ENCODE peak calls at places on chromosomes 1 and 21, in eight cellular contexts. R is NCI-H1694 treated with DMSO at 0.1 percent for 48 hours; H is fibroblast of villous mesenchyme; Q is CD4-positive, CD25-positive, alpha-beta regulatory T cell; S is H4; N is T-helper 2 cell; B is stimulated activated CD8-positive, alpha-beta memory T cell treated with anti-CD3 and anti-CD28 coated beads, Interleukin-12 subunit alpha, Interleukin-12 subunit beta, amount 100 ng/mL, for 4 hours; I is T-helper 22 cell. T is an unnamed sample.

GRCh38 chr21:42781150-42781980 is 98.0 kb downstream of the WDR4 start:
- DNase-seq in B (no peak), S (no peak), R (no peak), N (no peak), I (no peak), H (peak; percentile 21), Q (no peak), T (no peak)

GRCh38 chr1:217747156-217747769 is 116.1 kb downstream of the SPATA17 start:
- DNase-seq in Q (no peak), I (no peak), N (no peak), S (peak; percentile 29), R (peak; percentile 67), H (peak; percentile 37), B (no peak), T (no peak)

GRCh38 chr1:213759359-213760181 is 228.2 kb upstream of the PROX1 start:
- DNase-seq in H (no peak), Q (no peak), N (no peak), R (peak; percentile 47), S (no peak), I (no peak), B (no peak), T (no peak)

GRCh38 chr1:159992161-159992560 is 38.1 kb upstream of the SLAMF9 start:
- DNase-seq in S (no peak), R (no peak), Q (no peak), H (no peak), I (no peak), B (no peak), N (no peak), T (no peak)

GRCh38 chr1:202056644-202057334 is 46.4 kb downstream of the ELF3 start:
- DNase-seq in R (no peak), B (no peak), Q (no peak), N (no peak), I (no peak), S (peak; percentile 91), H (no peak), T (no peak)

GRCh38 chr1:23478896-23479790 is 4.8 kb downstream of the ASAP3 start:
- DNase-seq in R (no peak), N (no peak), B (no peak), I (no peak), H (peak; percentile 87), Q (no peak), S (peak; percentile 77), T (no peak)

GRCh38 chr1:53560572-53561487 is 101.6 kb downstream of the DMRTB1 start:
- DNase-seq in R (no peak), I (no peak), B (no peak), N (no peak), Q (no peak), S (peak; percentile 61), H (peak; percentile 79), T (peak; percentile 36)

GRCh38 chr21:37565530-37566223 is 199.1 kb downstream of the DYRK1A start:
- DNase-seq in Q (no peak), R (no peak), B (no peak), S (peak; percentile 80), I (no peak), H (peak; percentile 80), N (no peak), T (peak; percentile 56)

GRCh38 chr1:76289692-76290091 is 215.1 kb downstream of the ST6GALNAC3 start:
- DNase-seq in H (no peak), B (no peak), Q (no peak), I (no peak), R (no peak), S (no peak), N (no peak), T (no peak)

GRCh38 chr1:20290624-20291597 is at the start of gene VWA5B1:
- DNase-seq in N (no peak), I (no peak), H (peak; percentile 6), Q (no peak), R (no peak), B (no peak), S (no peak), T (no peak)

GRCh38 chr1:177334276-177334675 is 163.5 kb downstream of the BRINP2 start:
- DNase-seq in I (no peak), B (no peak), R (no peak), N (no peak), S (no peak), Q (no peak), H (no peak), T (no peak)

GRCh38 chr1:239456788-239457187 is 70.4 kb downstream of the CHRM3 start:
- DNase-seq in Q (no peak), S (no peak), R (no peak), H (no peak), B (no peak), N (no peak), I (no peak), T (no peak)

GRCh38 chr1:149844096-149844495 is 55.3 kb upstream of the BOLA1 start:
- DNase-seq in R (no peak), B (no peak), I (no peak), S (peak; percentile 41), N (no peak), H (peak; percentile 54), Q (peak; percentile 10), T (no peak)

GRCh38 chr1:60273185-60273584 is 199.6 kb upstream of the C1orf87 start:
- DNase-seq in S (no peak), B (no peak), Q (no peak), H (peak; percentile 24), I (no peak), N (no peak), R (no peak), T (no peak)

GRCh38 chr1:244050835-244051444 is at the start of gene ZBTB18:
- DNase-seq in Q (no peak), R (peak; percentile 99), H (peak; percentile 42), B (no peak), S (peak; percentile 43), N (no peak), I (no peak), T (no peak)

GRCh38 chr1:208238710-208239517 is 5.3 kb downstream of the PLXNA2 start:
- DNase-seq in R (peak; percentile 59), I (no peak), H (peak; percentile 66), B (no peak), Q (peak; percentile 8), S (no peak), N (no peak), T (no peak)

T was measured in SJSA1.